ENCODE peak calls at places on chromosomes 11 and 22, in five cellular contexts. L is neuronal stem cell, Q is A549, I is neural progenitor cell, H is brain microvascular endothelial cell. P is an unnamed sample.

GRCh38 chr11:13720940-13721339 is 52.5 kb downstream of the FAR1 start:
- DNase-seq in L (no peak), I (no peak), H (no peak), Q (no peak), P (no peak)

GRCh38 chr11:104813532-104813931 is 84.7 kb downstream of the CASP12 start:
- DNase-seq in H (no peak), L (no peak), I (no peak), Q (no peak), P (no peak)

GRCh38 chr11:69371731-69372588 is 78.0 kb downstream of the MYEOV start:
- DNase-seq in L (no peak), H (no peak), Q (no peak), I (no peak), P (no peak)

GRCh38 chr11:12415567-12415966 is 38.2 kb downstream of the PARVA start:
- DNase-seq in Q (no peak), H (no peak), L (no peak), I (no peak), P (no peak)

GRCh38 chr11:119371778-119372182 is 9.7 kb downstream of the USP2 start:
- DNase-seq in Q (peak; percentile 39), I (no peak), H (no peak), L (no peak), P (no peak)

GRCh38 chr11:113546757-113547507 is 71.7 kb upstream of the DRD2 start:
- DNase-seq in I (no peak), L (no peak), H (peak; percentile 59), Q (no peak), P (no peak)

GRCh38 chr11:83257638-83258229 is 28.4 kb downstream of the CCDC90B start:
- DNase-seq in L (no peak), Q (no peak), I (no peak), H (peak; percentile 76), P (no peak)

GRCh38 chr11:19311306-19312030 is 70.7 kb upstream of the E2F8 start:
- DNase-seq in Q (peak; percentile 51), I (peak; percentile 74), H (peak; percentile 49), L (peak; percentile 66), P (no peak)

GRCh38 chr11:74004694-74005615 is 3.9 kb downstream of the UCP3 start:
- DNase-seq in Q (no peak), H (no peak), I (no peak), L (no peak), P (no peak)

GRCh38 chr11:2133481-2134021 is 5.6 kb downstream of the IGF2 start:
- DNase-seq in H (no peak), L (no peak), I (no peak), Q (no peak), P (no peak)

GRCh38 chr22:46187862-46188261 is 37.5 kb downstream of the PPARA start:
- DNase-seq in L (no peak), I (no peak), Q (no peak), H (no peak), P (no peak)

GRCh38 chr11:28581286-28582242 is 473.4 kb downstream of the METTL15 start:
- DNase-seq in Q (no peak), H (peak; percentile 42), L (no peak), I (no peak), P (no peak)

GRCh38 chr11:73243093-73243485 is 25.0 kb downstream of the P2RY2 start:
- DNase-seq in H (no peak), L (no peak), I (no peak), Q (no peak), P (no peak)

GRCh38 chr11:102783720-102784119 is 3.3 kb upstream of the MMP10 start:
- DNase-seq in Q (no peak), L (no peak), H (no peak), I (no peak), P (peak; percentile 94)

GRCh38 chr11:105588001-105588400 is 21.9 kb upstream of the GRIA4 start:
- DNase-seq in Q (no peak), L (no peak), H (peak; percentile 73), I (no peak), P (no peak)

GRCh38 chr11:72930011-72930410 is 115.8 kb downstream of the ATG16L2 start:
- DNase-seq in Q (no peak), I (peak; percentile 52), L (no peak), H (peak; percentile 44), P (no peak)

GRCh38 chr11:1230456-1231395 is 7.9 kb downstream of the MUC5B start:
- DNase-seq in I (no peak), L (no peak), H (no peak), Q (no peak), P (no peak)

GRCh38 chr22:23675502-23676415 is 15.1 kb upstream of the RGL4 start:
- DNase-seq in I (no peak), L (no peak), H (no peak), Q (no peak), P (no peak)

GRCh38 chr22:17079572-17079971 is 5.2 kb upstream of the IL17RA start:
- DNase-seq in Q (no peak), L (no peak), H (no peak), I (no peak), P (no peak)

GRCh38 chr11:119470316-119471266 is 47.6 kb upstream of the THY1 start:
- DNase-seq in L (no peak), I (no peak), Q (no peak), H (peak; percentile 64), P (peak; percentile 40)

GRCh38 chr11:94141511-94142307 is 13.1 kb downstream of the PANX1 start:
- DNase-seq in L (no peak), H (no peak), Q (no peak), I (peak; percentile 25), P (no peak)

GRCh38 chr11:114340311-114341131 is 44.3 kb downstream of the NNMT start:
- DNase-seq in L (peak; percentile 45), H (peak; percentile 47), I (peak; percentile 83), Q (peak; percentile 85), P (no peak)

GRCh38 chr11:19116315-19116970 is 525 bp upstream of the ZDHHC13 start:
- DNase-seq in I (peak; percentile 11), Q (no peak), H (no peak), L (no peak), P (no peak)

GRCh38 chr11:44886765-44887164 is 63.9 kb downstream of the TP53I11 start:
- DNase-seq in H (peak; percentile 23), Q (no peak), I (no peak), L (no peak), P (no peak)

GRCh38 chr22:29617922-29618629 is 14.6 kb downstream of the NF2 start:
- DNase-seq in H (no peak), I (no peak), L (no peak), Q (no peak), P (peak; percentile 58)
- H3K27ac ChIP-seq in H (peak overlapping the region; percentile 6), I (no peak overlapping the region), L (no peak overlapping the region), Q (peak overlapping the region; percentile 93), P (peak overlapping the region; percentile 48)

GRCh38 chr11:78227906-78228305 is 39.2 kb downstream of the USP35 start:
- DNase-seq in H (no peak), L (no peak), I (no peak), Q (no peak), P (no peak)

GRCh38 chr11:78228467-78228866 is 39.7 kb downstream of the USP35 start:
- DNase-seq in Q (peak; percentile 60), I (peak; percentile 69), L (peak; percentile 27), H (peak; percentile 28), P (no peak)

GRCh38 chr11:78229106-78229505 is 40.4 kb downstream of the USP35 start:
- DNase-seq in L (no peak), I (no peak), Q (no peak), H (no peak), P (no peak)

GRCh38 chr11:78231962-78232459 is 43.3 kb downstream of the USP35 start:
- DNase-seq in I (no peak), H (no peak), Q (no peak), L (no peak), P (no peak)

DNA sequence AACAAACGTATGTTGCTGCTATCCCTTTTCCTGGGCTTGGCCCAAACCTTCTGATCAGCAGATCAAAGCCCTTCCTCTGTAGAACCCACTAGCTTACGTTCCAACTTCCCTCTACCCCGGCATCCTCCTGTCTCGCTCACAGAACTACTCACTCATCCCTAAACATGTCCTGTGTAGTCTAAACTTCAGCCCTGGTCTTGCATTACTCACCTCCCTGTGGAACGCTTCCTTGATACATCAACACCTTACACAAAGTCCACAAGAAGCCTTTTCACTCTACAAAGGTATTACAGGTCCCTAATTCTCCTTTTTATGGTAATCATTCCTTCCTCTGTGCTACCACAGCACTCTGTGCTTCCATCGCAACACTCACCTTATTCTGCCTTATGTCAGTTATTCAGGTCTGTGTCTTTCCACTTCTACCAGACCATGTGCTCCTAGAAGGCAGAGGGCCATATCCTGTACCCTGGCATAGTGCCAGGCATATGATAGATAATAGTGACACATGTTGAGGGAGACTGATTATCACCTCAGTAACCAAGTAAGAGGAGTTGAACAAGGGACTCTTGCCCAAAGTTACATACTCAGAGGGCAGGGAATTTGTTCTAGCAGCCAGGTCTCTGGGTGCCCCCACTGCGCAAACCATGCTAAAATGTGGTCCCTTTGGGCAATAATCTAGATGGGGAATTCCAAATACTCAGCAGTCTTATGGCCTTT is 41.6 kb downstream of the USP35 start:
- DNase-seq in I (no peak), L (no peak), Q (no peak), H (no peak), P (no peak)
- H3K27ac ChIP-seq in I (no peak overlapping the region), L (no peak overlapping the region), Q (no peak overlapping the region), H (no peak overlapping the region), P (no peak overlapping the region)

DNA sequence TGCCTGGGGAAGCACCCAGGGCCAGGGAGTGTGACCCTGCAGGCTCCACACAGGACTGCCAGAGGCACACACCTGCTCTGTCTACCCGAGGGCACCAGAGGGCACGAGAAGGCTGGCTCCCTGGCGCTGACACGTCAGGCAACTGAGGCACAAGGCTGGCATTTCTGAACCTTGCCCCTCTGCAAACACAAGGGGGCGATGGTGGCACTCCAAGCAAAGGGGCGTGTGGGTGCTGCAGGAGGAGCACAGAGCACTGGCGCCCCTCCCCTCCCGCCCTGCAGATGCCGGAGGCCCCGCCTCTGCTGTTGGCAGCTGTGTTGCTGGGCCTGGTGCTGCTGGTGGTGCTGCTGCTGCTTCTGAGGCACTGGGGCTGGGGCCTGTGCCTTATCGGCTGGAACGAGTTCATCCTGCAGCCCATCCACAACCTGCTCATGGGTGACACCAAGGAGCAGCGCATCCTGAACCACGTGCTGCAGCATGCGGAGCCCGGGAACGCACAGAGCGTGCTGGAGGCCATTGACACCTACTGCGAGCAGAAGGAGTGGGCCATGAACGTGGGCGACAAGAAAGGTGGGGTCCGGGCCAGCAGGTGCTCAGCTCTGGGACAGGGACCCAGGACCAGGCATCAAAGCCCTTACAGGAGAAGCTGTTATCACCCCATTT is 20.8 kb upstream of the TXNRD2 start:
- DNase-seq in L (peak; percentile 70), H (peak; percentile 68), Q (peak; percentile 77), I (peak; percentile 95), P (peak; percentile 66)
- H3K27ac ChIP-seq in L (no peak overlapping the region), H (no peak overlapping the region), Q (no peak overlapping the region), I (no peak overlapping the region), P (peak overlapping the region; percentile 63)

GRCh38 chr11:71282581-71283351 is 30.4 kb upstream of the SHANK2 start:
- DNase-seq in I (peak; percentile 44), L (no peak), H (no peak), Q (no peak), P (no peak)

GRCh38 chr11:71283960-71284359 is 31.6 kb upstream of the SHANK2 start:
- DNase-seq in Q (no peak), I (no peak), H (no peak), L (no peak), P (peak; percentile 41)

GRCh38 chr11:71279916-71280645 is 27.7 kb upstream of the SHANK2 start:
- DNase-seq in Q (no peak), H (no peak), I (no peak), L (no peak), P (no peak)

GRCh38 chr11:71284525-71285092 is 32.2 kb upstream of the SHANK2 start:
- DNase-seq in I (no peak), L (no peak), Q (no peak), H (no peak), P (no peak)

GRCh38 chr11:71281901-71282300 is 29.5 kb upstream of the SHANK2 start:
- DNase-seq in H (no peak), I (no peak), Q (no peak), L (no peak), P (no peak)
- H3K27ac ChIP-seq in H (no peak overlapping the region), I (no peak overlapping the region), Q (no peak overlapping the region), L (no peak overlapping the region), P (peak overlapping the region; percentile 56)

P was measured in epithelial cell of prostate.